ENCODE peak calls at places on chromosomes 16 and 17, in nine cellular contexts. X, L, G, M, V, J, N, Q and Z are unnamed samples.
A peak's percentile ranks its signal among the peaks of the same experiment; 100 is the strongest.

GRCh38 chr16:27628216-27628945 is 78.4 kb downstream of the KATNIP start:
- DNase-seq in J (no peak), X (no peak), M (no peak), V (no peak), Q (no peak), G (no peak), N (no peak), L (peak; percentile 11), Z (no peak)

GRCh38 chr17:18984273-18985114 is 20.1 kb downstream of the FAM83G start:
- DNase-seq in M (no peak), L (no peak), X (no peak), V (no peak), G (no peak), N (no peak), Q (no peak), J (no peak), Z (no peak)

GRCh38 chr17:80833952-80834895 is 157.4 kb upstream of the CHMP6 start:
- DNase-seq in X (no peak), N (no peak), G (no peak), L (no peak), M (no peak), Q (no peak), V (no peak), J (no peak), Z (no peak)

GRCh38 chr16:21159281-21159951 is 942 bp downstream of the LDAF1 start:
- DNase-seq in X (peak; percentile 29), V (peak; percentile 43), G (no peak), M (no peak), L (no peak), J (no peak), Q (peak; percentile 82), N (peak; percentile 39), Z (no peak)

GRCh38 chr16:58511933-58512815 is 3.1 kb upstream of the SETD6 start:
- DNase-seq in J (no peak), N (peak; percentile 77), X (no peak), M (peak; percentile 15), G (no peak), Q (peak; percentile 38), L (peak; percentile 78), V (peak; percentile 69), Z (peak; percentile 70)

GRCh38 chr16:83717814-83718213 is 90.0 kb upstream of the HSBP1 start:
- DNase-seq in X (no peak), J (peak; percentile 51), N (no peak), Q (peak; percentile 33), M (no peak), G (no peak), V (no peak), L (peak; percentile 53), Z (peak; percentile 77)

GRCh38 chr16:13866073-13866472 is 53.9 kb upstream of the ERCC4 start:
- DNase-seq in J (peak; percentile 23), X (peak; percentile 32), V (no peak), G (peak; percentile 72), L (peak; percentile 83), N (no peak), Q (peak; percentile 54), M (no peak), Z (peak; percentile 75)

GRCh38 chr17:64572682-64573154 is 65.9 kb downstream of the CEP95 start:
- DNase-seq in M (no peak), V (no peak), G (no peak), Q (no peak), L (peak; percentile 31), J (peak; percentile 45), X (no peak), N (no peak), Z (peak; percentile 19)

GRCh38 chr16:79100456-79100855 is 500.1 kb downstream of the MAF start:
- DNase-seq in J (no peak), N (no peak), G (no peak), X (no peak), M (no peak), V (no peak), Q (no peak), L (no peak), Z (no peak)